ENCODE peak calls at places on chromosomes 13 and 19, in nine cellular contexts. One of them, this sample, is unnamed.

GRCh38 chr19:27885361-27885760 is 1327.6 kb downstream of the UQCRFS1 start:
- DNase-seq in left cardiac atrium: no peak
- DNase-seq in Jurkat, Clone E6-1: no peak
- DNase-seq in fibroblast of the aortic adventitia: no peak
- DNase-seq in iris pigment epithelial cell: no peak
- DNase-seq in stimulated activated CD8-positive, alpha-beta memory T cell treated with anti-CD3 and anti-CD28 coated beads, Interleukin-7, amount 100 ng/mL, for 1 hour: no peak
- DNase-seq in substantia nigra: no peak
- DNase-seq in thoracic aorta: no peak
- DNase-seq in T-helper 2 cell: no peak
- DNase-seq in this sample: no peak

GRCh38 chr19:47263169-47263560 is 6.8 kb downstream of the CCDC9 start:
- DNase-seq in left cardiac atrium: no peak
- DNase-seq in Jurkat, Clone E6-1: no peak
- DNase-seq in fibroblast of the aortic adventitia: no peak
- DNase-seq in iris pigment epithelial cell: no peak
- DNase-seq in stimulated activated CD8-positive, alpha-beta memory T cell treated with anti-CD3 and anti-CD28 coated beads, Interleukin-7, amount 100 ng/mL, for 1 hour: no peak
- DNase-seq in substantia nigra: no peak
- DNase-seq in thoracic aorta: no peak
- DNase-seq in T-helper 2 cell: no peak
- DNase-seq in this sample: no peak

GRCh38 chr19:28889941-28890645 is 322.9 kb downstream of the UQCRFS1 start:
- DNase-seq in left cardiac atrium: no peak
- DNase-seq in Jurkat, Clone E6-1: no peak
- DNase-seq in fibroblast of the aortic adventitia: peak
- DNase-seq in iris pigment epithelial cell: no peak
- DNase-seq in stimulated activated CD8-positive, alpha-beta memory T cell treated with anti-CD3 and anti-CD28 coated beads, Interleukin-7, amount 100 ng/mL, for 1 hour: no peak
- DNase-seq in substantia nigra: no peak
- DNase-seq in thoracic aorta: no peak
- DNase-seq in T-helper 2 cell: no peak
- DNase-seq in this sample: no peak

GRCh38 chr13:111451402-111451801 is 131.0 kb downstream of the TEX29 start:
- DNase-seq in left cardiac atrium: no peak
- DNase-seq in Jurkat, Clone E6-1: no peak
- DNase-seq in fibroblast of the aortic adventitia: no peak
- DNase-seq in iris pigment epithelial cell: no peak
- DNase-seq in stimulated activated CD8-positive, alpha-beta memory T cell treated with anti-CD3 and anti-CD28 coated beads, Interleukin-7, amount 100 ng/mL, for 1 hour: no peak
- DNase-seq in substantia nigra: no peak
- DNase-seq in thoracic aorta: no peak
- DNase-seq in T-helper 2 cell: no peak
- DNase-seq in this sample: no peak

GRCh38 chr13:29472317-29472961 is 123.0 kb downstream of the SLC7A1 start:
- DNase-seq in left cardiac atrium: no peak
- DNase-seq in Jurkat, Clone E6-1: peak
- DNase-seq in fibroblast of the aortic adventitia: peak
- DNase-seq in iris pigment epithelial cell: peak
- DNase-seq in stimulated activated CD8-positive, alpha-beta memory T cell treated with anti-CD3 and anti-CD28 coated beads, Interleukin-7, amount 100 ng/mL, for 1 hour: peak
- DNase-seq in substantia nigra: no peak
- DNase-seq in thoracic aorta: no peak
- DNase-seq in T-helper 2 cell: peak
- DNase-seq in this sample: no peak

GRCh38 chr19:22606954-22607652 is 27.0 kb upstream of the ZNF492 start:
- DNase-seq in left cardiac atrium: no peak
- DNase-seq in Jurkat, Clone E6-1: no peak
- DNase-seq in fibroblast of the aortic adventitia: no peak
- DNase-seq in iris pigment epithelial cell: no peak
- DNase-seq in stimulated activated CD8-positive, alpha-beta memory T cell treated with anti-CD3 and anti-CD28 coated beads, Interleukin-7, amount 100 ng/mL, for 1 hour: no peak
- DNase-seq in substantia nigra: no peak
- DNase-seq in thoracic aorta: no peak
- DNase-seq in T-helper 2 cell: no peak
- DNase-seq in this sample: no peak

GRCh38 chr13:47327856-47328255 is 431.0 kb upstream of the HTR2A start:
- DNase-seq in left cardiac atrium: no peak
- DNase-seq in Jurkat, Clone E6-1: no peak
- DNase-seq in fibroblast of the aortic adventitia: peak
- DNase-seq in iris pigment epithelial cell: no peak
- DNase-seq in stimulated activated CD8-positive, alpha-beta memory T cell treated with anti-CD3 and anti-CD28 coated beads, Interleukin-7, amount 100 ng/mL, for 1 hour: no peak
- DNase-seq in substantia nigra: no peak
- DNase-seq in thoracic aorta: no peak
- DNase-seq in T-helper 2 cell: no peak
- DNase-seq in this sample: no peak

GRCh38 chr19:31326329-31327028 is 22.8 kb downstream of the TSHZ3 start:
- DNase-seq in left cardiac atrium: no peak
- DNase-seq in Jurkat, Clone E6-1: no peak
- DNase-seq in fibroblast of the aortic adventitia: no peak
- DNase-seq in iris pigment epithelial cell: no peak
- DNase-seq in stimulated activated CD8-positive, alpha-beta memory T cell treated with anti-CD3 and anti-CD28 coated beads, Interleukin-7, amount 100 ng/mL, for 1 hour: no peak
- DNase-seq in substantia nigra: no peak
- DNase-seq in thoracic aorta: no peak
- DNase-seq in T-helper 2 cell: no peak
- DNase-seq in this sample: no peak

GRCh38 chr19:19342086-19343015 is 21.7 kb downstream of the MAU2 start:
- DNase-seq in left cardiac atrium: peak
- DNase-seq in Jurkat, Clone E6-1: no peak
- DNase-seq in fibroblast of the aortic adventitia: peak
- DNase-seq in iris pigment epithelial cell: peak
- DNase-seq in stimulated activated CD8-positive, alpha-beta memory T cell treated with anti-CD3 and anti-CD28 coated beads, Interleukin-7, amount 100 ng/mL, for 1 hour: no peak
- DNase-seq in substantia nigra: peak
- DNase-seq in thoracic aorta: no peak
- DNase-seq in T-helper 2 cell: no peak
- DNase-seq in this sample: no peak

GRCh38 chr19:11485245-11485837 is 4.5 kb upstream of the ELAVL3 start:
- DNase-seq in left cardiac atrium: no peak
- DNase-seq in Jurkat, Clone E6-1: no peak
- DNase-seq in fibroblast of the aortic adventitia: no peak
- DNase-seq in iris pigment epithelial cell: no peak
- DNase-seq in stimulated activated CD8-positive, alpha-beta memory T cell treated with anti-CD3 and anti-CD28 coated beads, Interleukin-7, amount 100 ng/mL, for 1 hour: no peak
- DNase-seq in substantia nigra: no peak
- DNase-seq in thoracic aorta: no peak
- DNase-seq in T-helper 2 cell: no peak
- DNase-seq in this sample: no peak

This sample was measured in effector CD8-positive, alpha-beta T cell.